ENCODE peak calls at places on chromosomes 7 and 10, in four cellular contexts. N is K562, G is HepG2, O is GM12892. B is an unnamed sample.

GRCh38 chr10:90800232-90800796 is 57.5 kb downstream of the HTR7 start:
- DNase-seq in O (no peak), G (no peak), N (peak; percentile 62), B (no peak)

GRCh38 chr10:120552262-120552661 is 95.2 kb downstream of the PLPP4 start:
- DNase-seq in O (no peak), N (no peak), G (no peak), B (no peak)

GRCh38 chr10:124045794-124046355 is 47.5 kb downstream of the CHST15 start:
- DNase-seq in O (no peak), N (no peak), G (no peak), B (no peak)

GRCh38 chr10:32341596-32341995 is 5.4 kb downstream of the EPC1 start:
- DNase-seq in G (no peak), O (no peak), N (no peak), B (no peak)

GRCh38 chr10:46286991-46287693 is at the start of gene ANTXRL:
- DNase-seq in N (peak; percentile 4), G (no peak), O (no peak), B (no peak)

GRCh38 chr10:51669041-51669440 is 30.4 kb downstream of the CSTF2T start:
- DNase-seq in O (no peak), N (no peak), G (no peak), B (no peak)

GRCh38 chr10:75408512-75408881 is 6.9 kb upstream of the ZNF503 start:
- DNase-seq in G (no peak), N (peak; percentile 37), O (no peak), B (no peak)

GRCh38 chr10:1084011-1084950 is 28.1 kb downstream of the WDR37 start:
- DNase-seq in G (no peak), N (no peak), O (no peak), B (no peak)

GRCh38 chr10:77788496-77789010 is 138.0 kb downstream of the DLG5 start:
- DNase-seq in O (no peak), N (no peak), G (no peak), B (no peak)

GRCh38 chr7:127865466-127865865 is 165.8 kb downstream of the LRRC4 start:
- DNase-seq in N (no peak), G (peak; percentile 20), O (no peak), B (no peak)

GRCh38 chr10:98357208-98357836 is 57.7 kb downstream of the PYROXD2 start:
- DNase-seq in O (no peak), N (no peak), G (no peak), B (no peak)

GRCh38 chr7:131538071-131538790 is 18.2 kb downstream of the PODXL start:
- DNase-seq in O (no peak), G (no peak), N (no peak), B (no peak)

DNA sequence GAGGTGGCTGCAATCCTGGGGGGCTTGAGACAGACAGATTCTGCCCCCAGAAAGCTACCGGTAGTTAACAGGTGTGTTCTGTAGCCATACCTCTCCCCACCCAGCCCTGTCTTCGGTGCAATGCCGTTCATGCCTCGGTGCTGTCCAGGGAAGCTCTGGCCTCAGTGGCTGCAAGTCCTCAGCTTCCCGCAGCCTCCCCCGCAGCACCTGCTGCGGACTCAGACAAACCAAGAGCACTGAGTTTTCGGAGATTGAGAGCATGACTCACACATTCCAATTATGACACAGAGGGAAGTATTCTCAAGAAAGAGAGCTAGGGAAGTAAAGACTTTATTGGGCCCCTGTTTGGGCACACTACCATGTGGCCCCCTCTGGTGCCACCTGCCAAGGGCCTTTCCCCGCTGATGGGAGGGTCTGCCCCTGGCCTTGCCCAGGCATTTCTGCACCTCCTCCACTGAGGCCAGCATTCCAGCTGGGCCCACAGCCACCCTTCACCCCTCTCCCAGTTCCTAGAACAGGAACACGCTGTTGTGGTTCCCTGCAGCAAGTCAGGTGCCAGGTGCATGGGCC is 30.2 kb upstream of the EZH2 start:
- DNase-seq in G (no peak), N (peak; percentile 60), O (no peak), B (no peak)
- TF ChIP-seq TAF1 in G (no peak), N (no peak), O (no peak), B (no peak)

GRCh38 chr7:156493942-156494341 is 146.6 kb upstream of the RNF32 start:
- DNase-seq in G (no peak), N (no peak), O (no peak), B (no peak)
- TF ChIP-seq POLR2AphosphoS5 in G (no peak), N (no peak), O (no peak), B (no peak)

DNA sequence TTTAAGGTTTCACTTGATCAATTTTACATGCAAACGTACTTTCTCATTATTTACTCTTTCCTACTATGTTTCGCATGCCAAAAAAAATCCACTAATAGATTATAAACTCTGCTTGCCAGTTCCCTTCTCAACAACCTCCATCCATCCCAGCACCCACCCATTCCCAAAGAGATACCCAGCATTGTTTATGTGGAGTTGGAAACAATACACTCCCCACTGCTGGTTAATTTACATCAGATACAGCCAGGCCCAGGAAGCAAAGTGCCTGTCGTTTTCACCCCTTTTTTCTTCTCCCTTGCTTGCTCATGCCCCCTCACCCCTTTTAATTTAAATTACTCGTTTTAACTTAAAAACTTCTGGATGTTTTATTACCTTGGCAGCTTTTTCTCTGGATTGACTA is 59.9 kb downstream of the HIBADH start:
- DNase-seq in G (no peak), O (no peak), N (no peak), B (no peak)
- TF ChIP-seq POLR2A in G (no peak), O (no peak), N (no peak), B (no peak)

DNA sequence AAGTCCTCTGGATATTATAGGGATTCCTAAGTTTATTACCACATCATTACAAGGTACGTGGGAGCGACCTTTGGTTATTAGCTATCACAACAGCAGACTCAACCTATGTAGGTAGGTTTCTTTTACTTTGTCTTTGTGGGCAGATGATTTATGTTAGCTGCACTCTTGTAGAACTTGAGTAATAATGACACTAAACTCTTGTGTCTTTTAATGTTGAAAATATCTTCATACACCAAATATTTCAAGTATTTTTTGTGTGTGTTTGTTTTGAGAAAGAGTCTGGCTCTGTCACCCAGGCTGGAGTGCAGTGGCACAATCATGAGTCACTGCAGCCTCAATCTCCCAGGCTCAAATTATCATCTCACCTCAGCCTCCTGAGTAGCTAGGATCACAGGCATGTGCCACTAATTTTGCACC is 19.2 kb upstream of the SUPV3L1 start:
- DNase-seq in N (no peak), O (no peak), G (no peak), B (no peak)
- TF ChIP-seq TAF1 in N (no peak), O (no peak), G (no peak), B (no peak)

GRCh38 chr7:28685660-28686417 is 272.3 kb downstream of the TRIL start:
- DNase-seq in G (peak; percentile 68), O (no peak), N (peak; percentile 38), B (no peak)
- TF ChIP-seq POLR2AphosphoS5 in G (no peak), O (no peak), N (no peak), B (no peak)

DNA sequence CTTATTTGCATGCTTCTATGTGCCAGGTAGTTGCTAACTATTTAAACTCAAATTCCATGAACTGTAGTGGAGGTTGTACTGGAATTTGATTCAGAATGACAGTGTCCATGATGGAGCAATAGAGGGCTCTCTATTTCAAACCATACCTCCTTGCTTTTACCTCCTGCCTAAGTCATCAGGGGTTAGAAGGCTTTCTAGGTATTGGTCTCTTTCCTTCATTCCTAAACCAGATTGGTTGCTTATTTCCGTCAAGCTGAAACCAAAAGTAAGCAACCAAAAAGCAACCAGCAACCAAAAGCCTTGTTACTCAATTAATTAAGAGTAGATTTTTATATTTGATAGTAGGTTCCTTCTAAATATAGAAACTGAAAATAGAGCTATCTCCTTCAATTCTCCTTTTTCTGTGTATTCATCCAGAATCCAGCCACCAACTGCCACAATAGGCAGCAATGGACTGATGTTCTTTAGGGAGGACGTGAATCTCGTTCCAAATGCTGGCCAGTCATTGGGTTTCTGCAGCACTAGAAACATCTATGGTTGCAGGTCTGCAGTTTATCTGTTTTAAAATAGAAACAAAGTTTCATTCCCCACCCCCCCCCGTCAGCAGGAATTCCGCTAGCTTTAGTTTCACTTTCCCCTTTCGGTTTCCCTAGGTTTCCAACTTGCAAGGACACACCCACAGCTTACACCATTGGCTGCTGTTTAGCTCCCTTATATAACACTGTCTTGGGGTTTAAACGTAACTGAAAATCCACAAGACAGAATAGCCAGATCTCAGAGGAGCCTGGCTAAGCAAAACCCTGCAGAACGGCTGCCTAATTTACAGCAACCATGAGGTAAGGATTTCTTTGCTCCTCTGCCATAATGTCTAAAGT is at the start of gene IFIT1:
- DNase-seq in G (peak; percentile 82), O (no peak), N (peak; percentile 54), B (no peak)
- TF ChIP-seq POLR2A in G (no peak), O (peak; percentile 55), N (no peak), B (peak; percentile 70)

GRCh38 chr7:69609901-69610674 is 11.8 kb downstream of the AUTS2 start:
- DNase-seq in G (no peak), N (no peak), O (no peak), B (no peak)

GRCh38 chr7:69610675-69611037 is 12.4 kb downstream of the AUTS2 start:
- DNase-seq in O (no peak), N (no peak), G (no peak), B (no peak)

GRCh38 chr7:69605070-69605469 is 6.8 kb downstream of the AUTS2 start:
- DNase-seq in N (no peak), G (no peak), O (no peak), B (no peak)

GRCh38 chr7:69608878-69609277 is 10.6 kb downstream of the AUTS2 start:
- DNase-seq in N (no peak), O (no peak), G (no peak), B (no peak)

GRCh38 chr7:69608049-69608448 is 9.8 kb downstream of the AUTS2 start:
- DNase-seq in O (no peak), G (no peak), N (no peak), B (no peak)
- TF ChIP-seq TAF1 in O (no peak), G (no peak), N (no peak), B (no peak)